ENCODE peak calls at places on chromosomes 3 and 15, in eight cellular contexts. E is hepatocyte, G is GM23338, O is HepG2, Z is A673, H is astrocyte, V is mammary epithelial cell, J is fibroblast of lung. Q is an unnamed sample.

GRCh38 chr3:88433572-88433971 is 283.8 kb downstream of the C3orf38 start:
- DNase-seq in O (no peak), Z (peak; percentile 5), G (no peak), J (no peak), H (no peak), E (no peak), V (no peak), Q (no peak)

GRCh38 chr15:100918690-100919480 is at the start of gene LRRK1:
- DNase-seq in Z (peak; percentile 61), V (peak; percentile 60), O (no peak), J (peak; percentile 61), G (peak; percentile 59), E (peak; percentile 56), H (peak; percentile 49), Q (no peak)

GRCh38 chr3:25468866-25469319 is 40.8 kb downstream of the RARB start:
- DNase-seq in H (peak; percentile 64), Z (no peak), O (no peak), V (no peak), J (peak; percentile 72), G (peak; percentile 43), E (peak; percentile 33), Q (no peak)

GRCh38 chr3:189355481-189356201 is 183.9 kb downstream of the TPRG1 start:
- DNase-seq in J (peak; percentile 84), H (peak; percentile 80), V (peak; percentile 91), E (peak; percentile 28), Z (no peak), G (peak; percentile 44), O (peak; percentile 52), Q (no peak)

GRCh38 chr15:20409247-20409646 is 132.4 kb downstream of the GOLGA6L6 start:
- DNase-seq in G (no peak), O (no peak), Z (no peak), H (no peak), E (no peak), J (no peak), V (no peak), Q (no peak)

GRCh38 chr3:37484884-37485559 is 310.6 kb upstream of the LRRFIP2 start:
- DNase-seq in Z (no peak), E (no peak), O (no peak), G (no peak), H (no peak), V (no peak), J (no peak), Q (no peak)

GRCh38 chr3:188326968-188327367 is 173.0 kb downstream of the LPP start:
- DNase-seq in J (peak; percentile 76), V (no peak), H (peak; percentile 74), Z (no peak), E (no peak), O (no peak), G (no peak), Q (no peak)

GRCh38 chr3:193640728-193641127 is 47.7 kb downstream of the OPA1 start:
- DNase-seq in Z (no peak), G (no peak), E (no peak), O (no peak), H (no peak), V (no peak), J (peak; percentile 8), Q (no peak)

GRCh38 chr3:120100711-120101110 is 6.5 kb upstream of the GSK3B start:
- DNase-seq in J (peak; percentile 64), E (no peak), G (no peak), H (peak; percentile 48), V (no peak), O (no peak), Z (no peak), Q (no peak)

GRCh38 chr15:81292516-81293001 is 31.4 kb downstream of the STARD5 start:
- DNase-seq in O (no peak), J (no peak), V (no peak), Z (no peak), E (no peak), H (no peak), G (no peak), Q (no peak)

GRCh38 chr3:30640856-30641255 is 34.5 kb downstream of the TGFBR2 start:
- DNase-seq in H (no peak), V (no peak), J (no peak), G (no peak), O (no peak), Z (no peak), E (no peak), Q (no peak)

GRCh38 chr3:74066456-74066855 is 441.7 kb upstream of the PDZRN3 start:
- DNase-seq in Z (no peak), E (no peak), H (no peak), V (no peak), J (no peak), G (peak; percentile 51), O (no peak), Q (no peak)

DNA sequence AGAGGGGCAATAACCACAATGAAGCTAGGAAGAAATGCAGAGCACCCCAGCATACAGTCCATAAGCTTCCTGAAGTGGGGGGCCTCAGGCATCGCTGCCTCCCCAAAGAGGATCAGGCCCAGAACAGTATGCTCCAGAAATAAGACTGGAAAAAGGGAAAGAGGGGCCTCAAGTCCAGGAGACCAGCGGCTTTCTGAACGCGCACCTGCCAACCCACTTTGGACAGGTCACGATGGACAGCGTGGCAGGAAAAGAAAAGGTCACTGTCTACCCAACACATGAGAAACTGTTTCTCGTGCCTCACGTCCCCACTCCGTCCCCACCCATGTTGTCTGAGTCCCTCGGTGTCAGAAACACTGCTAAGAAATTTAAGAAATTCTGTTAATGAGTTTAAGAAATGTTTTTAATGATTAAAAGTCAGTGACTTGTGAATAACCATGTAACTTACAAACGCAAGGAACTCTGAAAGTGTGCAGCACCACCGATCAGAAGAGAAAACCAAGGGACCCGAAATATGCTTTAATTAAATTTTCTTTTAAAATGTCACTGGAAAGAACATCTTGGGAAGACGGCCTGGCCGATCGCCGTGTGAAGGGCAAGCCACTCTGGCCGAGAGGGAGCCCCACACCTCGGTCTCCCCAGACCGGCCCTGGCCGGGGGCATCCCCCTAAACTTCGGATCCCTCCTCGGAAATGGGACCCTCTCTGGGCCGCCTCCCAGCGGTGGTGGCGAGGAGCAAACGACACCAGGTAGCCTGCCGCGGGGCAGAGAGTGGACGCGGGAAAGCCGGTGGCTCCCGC is 1.7 kb upstream of the PPARG start:
- DNase-seq in H (no peak), Z (no peak), V (no peak), J (no peak), E (peak; percentile 72), G (peak; percentile 61), O (no peak), Q (no peak)
- TF ChIP-seq EZH2 in H (no peak), Z (peak; percentile 44), V (no peak), J (no peak), E (no peak), G (peak; percentile 13), O (no peak), Q (no peak)

DNA sequence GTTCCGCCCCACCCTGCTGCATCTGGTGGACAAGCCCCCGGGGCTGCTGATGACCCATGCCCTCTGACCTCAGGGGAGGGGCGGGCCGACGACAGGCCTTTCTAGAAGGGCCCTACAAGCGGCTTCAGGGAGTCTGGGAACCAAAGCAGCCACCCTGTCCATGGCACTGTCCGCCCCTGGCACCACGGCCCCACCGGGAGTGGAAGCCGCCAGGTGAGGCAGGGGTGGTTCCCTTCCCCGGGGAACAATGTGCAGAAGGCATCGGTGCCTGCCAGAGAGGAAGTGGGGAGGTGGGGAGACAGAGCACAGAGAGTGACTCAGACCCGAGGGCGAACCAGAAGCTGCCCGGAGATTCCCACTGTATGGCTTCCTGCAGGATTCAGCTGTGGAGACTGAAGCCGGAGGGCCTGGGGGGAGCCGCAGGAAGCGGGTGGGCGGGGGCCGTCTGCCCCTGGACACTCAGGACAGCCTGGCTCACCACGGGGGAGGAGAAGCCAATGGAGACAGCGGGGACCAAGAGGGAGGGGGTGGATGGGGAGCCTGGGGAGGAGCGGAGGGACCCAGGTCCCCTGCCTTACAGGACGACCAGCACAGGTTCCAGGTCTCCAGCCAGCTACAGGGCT is 134.0 kb downstream of the TPRA1 start:
- DNase-seq in J (peak; percentile 72), V (peak; percentile 89), G (peak; percentile 16), Z (no peak), H (peak; percentile 56), E (peak; percentile 45), O (no peak), Q (no peak)
- TF ChIP-seq EZH2 in J (no peak), V (no peak), G (no peak), Z (no peak), H (no peak), E (peak; percentile 36), O (no peak), Q (peak; percentile 30)

GRCh38 chr15:84638103-84638502 is 16.0 kb downstream of the WDR73 start:
- DNase-seq in O (peak; percentile 58), G (peak; percentile 75), V (peak; percentile 40), H (no peak), E (peak; percentile 39), J (peak; percentile 20), Z (no peak), Q (no peak)

GRCh38 chr15:84634228-84634837 is 19.8 kb downstream of the WDR73 start:
- DNase-seq in J (no peak), G (no peak), E (no peak), H (no peak), V (no peak), O (no peak), Z (no peak), Q (no peak)

GRCh38 chr15:84629033-84629432 is 25.1 kb downstream of the WDR73 start:
- DNase-seq in J (no peak), H (no peak), E (no peak), O (no peak), V (no peak), G (no peak), Z (no peak), Q (no peak)

GRCh38 chr15:84631706-84632272 is 22.3 kb downstream of the WDR73 start:
- DNase-seq in O (peak; percentile 12), V (no peak), J (no peak), Z (no peak), H (no peak), G (no peak), E (no peak), Q (no peak)

DNA sequence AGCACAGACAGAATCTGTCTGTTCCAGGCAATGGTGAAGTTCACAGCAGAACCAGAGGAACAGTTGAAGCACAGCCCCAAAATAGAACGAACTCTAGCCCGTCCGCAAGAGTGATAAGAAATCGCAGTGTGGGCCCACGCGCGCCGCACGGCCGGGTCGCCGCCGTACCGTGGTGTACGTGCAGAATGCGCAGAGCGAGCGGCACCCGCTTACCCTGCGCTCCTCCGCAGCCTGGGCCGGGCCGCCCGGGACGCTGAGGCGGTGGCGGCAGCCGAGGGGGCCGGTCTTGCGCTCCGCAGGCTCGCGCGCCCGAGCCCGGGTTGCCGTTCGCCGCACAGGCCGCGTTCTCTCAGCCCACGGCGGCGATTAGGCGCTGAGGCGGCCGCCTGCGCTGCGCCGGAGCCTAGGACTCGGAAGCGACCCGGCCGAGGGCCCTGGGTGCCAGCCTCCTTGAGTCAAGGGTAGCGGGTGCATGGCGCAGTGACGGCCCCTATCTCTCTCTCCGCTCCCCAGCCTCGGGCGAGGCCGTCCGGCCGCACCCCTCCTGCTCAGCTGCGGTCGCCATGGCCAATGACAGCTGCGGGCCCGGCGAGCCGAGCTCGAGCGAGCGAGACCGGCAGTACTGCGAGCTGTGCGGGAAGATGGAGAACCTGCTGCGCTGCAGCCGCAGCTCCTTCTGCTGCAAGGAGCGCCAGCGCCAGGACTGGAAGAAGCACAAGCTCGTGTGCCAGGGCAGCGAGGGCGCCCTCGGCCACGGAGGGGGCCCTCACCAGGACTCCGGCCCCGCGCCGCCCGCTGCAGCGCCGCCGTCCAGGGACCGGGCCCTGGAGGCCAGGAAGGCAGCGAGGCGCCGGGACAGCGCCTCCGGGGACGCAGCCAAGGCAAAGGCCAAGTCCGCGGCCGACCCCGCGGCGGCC is 20.5 kb downstream of the WDR73 start:
- DNase-seq in O (peak; percentile 18), E (peak; percentile 81), H (peak; percentile 69), G (peak; percentile 76), V (peak; percentile 79), Z (peak; percentile 68), J (peak; percentile 83), Q (no peak)
- TF ChIP-seq EZH2 in O (no peak), E (no peak), H (no peak), G (no peak), V (no peak), Z (no peak), J (no peak), Q (no peak)

GRCh38 chr15:51267047-51267713 is 71.2 kb downstream of the CYP19A1 start:
- DNase-seq in E (no peak), Z (peak; percentile 9), J (peak; percentile 32), G (peak; percentile 54), V (no peak), O (no peak), H (no peak), Q (no peak)
- TF ChIP-seq EZH2 in E (peak; percentile 41), Z (no peak), J (peak; percentile 14), G (no peak), V (no peak), O (no peak), H (peak; percentile 54), Q (no peak)